ENCODE peak calls at places on chromosomes 16 and 17, in eight cellular contexts. One of them, this sample, is unnamed.

GRCh38 chr17:63774141-63774981 is at the start of gene DDX42:
- DNase-seq in mammary epithelial cell: no peak
- DNase-seq in fibroblast of mammary gland: peak
- DNase-seq in dorsolateral prefrontal cortex: peak
- DNase-seq in astrocyte of the cerebellum: peak
- DNase-seq in CD8-positive, alpha-beta T cell: no peak
- DNase-seq in AG10803: peak
- DNase-seq in adrenal gland: peak
- DNase-seq in this sample: no peak

GRCh38 chr17:9324864-9325263 is 250.8 kb downstream of the STX8 start:
- DNase-seq in mammary epithelial cell: peak
- DNase-seq in fibroblast of mammary gland: peak
- DNase-seq in dorsolateral prefrontal cortex: no peak
- DNase-seq in astrocyte of the cerebellum: no peak
- DNase-seq in CD8-positive, alpha-beta T cell: no peak
- DNase-seq in AG10803: peak
- DNase-seq in adrenal gland: no peak
- DNase-seq in this sample: no peak

GRCh38 chr17:67105213-67105612 is 60.9 kb downstream of the CACNG1 start:
- DNase-seq in mammary epithelial cell: peak
- DNase-seq in fibroblast of mammary gland: peak
- DNase-seq in dorsolateral prefrontal cortex: no peak
- DNase-seq in astrocyte of the cerebellum: no peak
- DNase-seq in CD8-positive, alpha-beta T cell: no peak
- DNase-seq in AG10803: peak
- DNase-seq in adrenal gland: no peak
- DNase-seq in this sample: no peak

GRCh38 chr16:25748099-25748654 is 56.4 kb downstream of the HS3ST4 start:
- DNase-seq in mammary epithelial cell: no peak
- DNase-seq in fibroblast of mammary gland: no peak
- DNase-seq in dorsolateral prefrontal cortex: no peak
- DNase-seq in astrocyte of the cerebellum: no peak
- DNase-seq in CD8-positive, alpha-beta T cell: no peak
- DNase-seq in AG10803: no peak
- DNase-seq in adrenal gland: no peak
- DNase-seq in this sample: no peak

GRCh38 chr17:50519141-50519834 is 11.0 kb downstream of the MYCBPAP start:
- DNase-seq in mammary epithelial cell: peak
- DNase-seq in fibroblast of mammary gland: peak
- DNase-seq in dorsolateral prefrontal cortex: no peak
- DNase-seq in astrocyte of the cerebellum: no peak
- DNase-seq in CD8-positive, alpha-beta T cell: no peak
- DNase-seq in AG10803: no peak
- DNase-seq in adrenal gland: no peak
- DNase-seq in this sample: no peak

GRCh38 chr16:88453621-88454314 is 688 bp downstream of the ZFPM1 start:
- DNase-seq in mammary epithelial cell: peak
- DNase-seq in fibroblast of mammary gland: no peak
- DNase-seq in dorsolateral prefrontal cortex: no peak
- DNase-seq in astrocyte of the cerebellum: no peak
- DNase-seq in CD8-positive, alpha-beta T cell: no peak
- DNase-seq in AG10803: no peak
- DNase-seq in adrenal gland: no peak
- DNase-seq in this sample: no peak

GRCh38 chr17:30225919-30226553 is 9.5 kb downstream of the SLC6A4 start:
- DNase-seq in mammary epithelial cell: no peak
- DNase-seq in fibroblast of mammary gland: no peak
- DNase-seq in dorsolateral prefrontal cortex: no peak
- DNase-seq in astrocyte of the cerebellum: no peak
- DNase-seq in CD8-positive, alpha-beta T cell: no peak
- DNase-seq in AG10803: no peak
- DNase-seq in adrenal gland: no peak
- DNase-seq in this sample: no peak

GRCh38 chr17:81419333-81419885 is 24.2 kb downstream of the BAHCC1 start:
- DNase-seq in mammary epithelial cell: peak
- DNase-seq in fibroblast of mammary gland: peak
- DNase-seq in dorsolateral prefrontal cortex: peak
- DNase-seq in astrocyte of the cerebellum: peak
- DNase-seq in CD8-positive, alpha-beta T cell: no peak
- DNase-seq in AG10803: peak
- DNase-seq in adrenal gland: peak
- DNase-seq in this sample: peak

GRCh38 chr16:23753908-23754593 is 775 bp upstream of the CHP2 start:
- DNase-seq in mammary epithelial cell: no peak
- DNase-seq in fibroblast of mammary gland: no peak
- DNase-seq in dorsolateral prefrontal cortex: no peak
- DNase-seq in astrocyte of the cerebellum: no peak
- DNase-seq in CD8-positive, alpha-beta T cell: no peak
- DNase-seq in AG10803: no peak
- DNase-seq in adrenal gland: no peak
- DNase-seq in this sample: no peak

GRCh38 chr17:323181-323580 is 29.4 kb downstream of the RPH3AL start:
- DNase-seq in mammary epithelial cell: no peak
- DNase-seq in fibroblast of mammary gland: no peak
- DNase-seq in dorsolateral prefrontal cortex: no peak
- DNase-seq in astrocyte of the cerebellum: no peak
- DNase-seq in CD8-positive, alpha-beta T cell: no peak
- DNase-seq in AG10803: no peak
- DNase-seq in adrenal gland: no peak
- DNase-seq in this sample: no peak

GRCh38 chr17:4607773-4608187 is 23.5 kb downstream of the SMTNL2 start:
- DNase-seq in mammary epithelial cell: no peak
- DNase-seq in fibroblast of mammary gland: peak
- DNase-seq in dorsolateral prefrontal cortex: no peak
- DNase-seq in astrocyte of the cerebellum: peak
- DNase-seq in CD8-positive, alpha-beta T cell: no peak
- DNase-seq in AG10803: peak
- DNase-seq in adrenal gland: peak
- DNase-seq in this sample: no peak

GRCh38 chr17:39134878-39135277 is 16.6 kb downstream of the PLXDC1 start:
- DNase-seq in mammary epithelial cell: peak
- DNase-seq in fibroblast of mammary gland: peak
- DNase-seq in dorsolateral prefrontal cortex: no peak
- DNase-seq in astrocyte of the cerebellum: no peak
- DNase-seq in CD8-positive, alpha-beta T cell: no peak
- DNase-seq in AG10803: peak
- DNase-seq in adrenal gland: no peak
- DNase-seq in this sample: no peak

GRCh38 chr17:76088868-76089576 is 10.0 kb downstream of the ZACN start:
- DNase-seq in mammary epithelial cell: no peak
- DNase-seq in fibroblast of mammary gland: no peak
- DNase-seq in dorsolateral prefrontal cortex: no peak
- DNase-seq in astrocyte of the cerebellum: no peak
- DNase-seq in CD8-positive, alpha-beta T cell: no peak
- DNase-seq in AG10803: no peak
- DNase-seq in adrenal gland: no peak
- DNase-seq in this sample: no peak

DNA sequence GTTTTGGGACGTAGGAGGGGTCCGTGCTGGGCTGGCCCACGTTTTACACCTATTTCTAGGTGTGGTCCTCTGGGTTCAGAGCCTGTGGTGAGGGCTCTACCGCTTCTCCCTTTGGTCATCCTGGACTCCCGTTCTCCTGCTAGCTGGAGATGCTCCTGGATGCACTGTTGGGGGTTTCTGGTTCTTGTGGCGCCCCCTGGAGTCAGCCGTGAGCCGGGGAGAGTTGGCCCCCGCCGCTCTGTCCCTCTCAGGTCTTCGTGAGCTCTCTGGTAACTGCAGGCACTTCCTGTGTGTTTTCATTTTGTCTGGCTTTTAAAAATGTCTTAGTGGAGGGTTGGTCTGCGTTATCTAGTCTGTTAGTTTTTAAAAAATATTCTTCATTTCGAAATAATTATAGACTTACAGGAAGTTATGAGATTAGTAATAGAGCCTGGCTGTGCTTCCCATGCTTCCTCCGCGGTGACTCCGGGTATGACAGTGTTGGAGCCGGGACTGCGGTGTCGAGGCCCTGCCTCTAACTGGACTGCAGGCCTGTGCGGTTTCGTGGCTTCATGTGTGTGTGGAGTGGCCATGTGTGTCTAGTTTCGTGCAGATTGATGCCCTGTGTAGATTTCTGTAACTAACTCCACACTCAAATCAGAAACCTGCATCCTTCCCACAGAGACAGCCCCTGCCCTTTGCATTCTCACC is 78.0 kb upstream of the ZNF750 start:
- DNase-seq in mammary epithelial cell: no peak
- DNase-seq in fibroblast of mammary gland: no peak
- DNase-seq in dorsolateral prefrontal cortex: no peak
- DNase-seq in astrocyte of the cerebellum: no peak
- DNase-seq in CD8-positive, alpha-beta T cell: peak
- DNase-seq in AG10803: peak
- DNase-seq in adrenal gland: peak
- DNase-seq in this sample: no peak
- TF ChIP-seq CTCF in mammary epithelial cell: no peak
- TF ChIP-seq CTCF in fibroblast of mammary gland: peak
- TF ChIP-seq CTCF in dorsolateral prefrontal cortex: peak
- TF ChIP-seq CTCF in astrocyte of the cerebellum: peak
- TF ChIP-seq CTCF in CD8-positive, alpha-beta T cell: peak
- TF ChIP-seq CTCF in AG10803: peak
- TF ChIP-seq CTCF in adrenal gland: peak
- TF ChIP-seq CTCF in this sample: peak

GRCh38 chr16:84508502-84508901 is 4.0 kb upstream of the MEAK7 start:
- DNase-seq in mammary epithelial cell: no peak
- DNase-seq in fibroblast of mammary gland: no peak
- DNase-seq in dorsolateral prefrontal cortex: no peak
- DNase-seq in astrocyte of the cerebellum: no peak
- DNase-seq in CD8-positive, alpha-beta T cell: peak
- DNase-seq in AG10803: no peak
- DNase-seq in adrenal gland: no peak
- DNase-seq in this sample: no peak
- H3K4me3 ChIP-seq in mammary epithelial cell: no peak
- H3K4me3 ChIP-seq in fibroblast of mammary gland: no peak
- H3K4me3 ChIP-seq in dorsolateral prefrontal cortex: no peak
- H3K4me3 ChIP-seq in astrocyte of the cerebellum: no peak
- H3K4me3 ChIP-seq in CD8-positive, alpha-beta T cell: no peak
- H3K4me3 ChIP-seq in AG10803: no peak
- H3K4me3 ChIP-seq in adrenal gland: no peak
- H3K4me3 ChIP-seq in this sample: no peak

DNA sequence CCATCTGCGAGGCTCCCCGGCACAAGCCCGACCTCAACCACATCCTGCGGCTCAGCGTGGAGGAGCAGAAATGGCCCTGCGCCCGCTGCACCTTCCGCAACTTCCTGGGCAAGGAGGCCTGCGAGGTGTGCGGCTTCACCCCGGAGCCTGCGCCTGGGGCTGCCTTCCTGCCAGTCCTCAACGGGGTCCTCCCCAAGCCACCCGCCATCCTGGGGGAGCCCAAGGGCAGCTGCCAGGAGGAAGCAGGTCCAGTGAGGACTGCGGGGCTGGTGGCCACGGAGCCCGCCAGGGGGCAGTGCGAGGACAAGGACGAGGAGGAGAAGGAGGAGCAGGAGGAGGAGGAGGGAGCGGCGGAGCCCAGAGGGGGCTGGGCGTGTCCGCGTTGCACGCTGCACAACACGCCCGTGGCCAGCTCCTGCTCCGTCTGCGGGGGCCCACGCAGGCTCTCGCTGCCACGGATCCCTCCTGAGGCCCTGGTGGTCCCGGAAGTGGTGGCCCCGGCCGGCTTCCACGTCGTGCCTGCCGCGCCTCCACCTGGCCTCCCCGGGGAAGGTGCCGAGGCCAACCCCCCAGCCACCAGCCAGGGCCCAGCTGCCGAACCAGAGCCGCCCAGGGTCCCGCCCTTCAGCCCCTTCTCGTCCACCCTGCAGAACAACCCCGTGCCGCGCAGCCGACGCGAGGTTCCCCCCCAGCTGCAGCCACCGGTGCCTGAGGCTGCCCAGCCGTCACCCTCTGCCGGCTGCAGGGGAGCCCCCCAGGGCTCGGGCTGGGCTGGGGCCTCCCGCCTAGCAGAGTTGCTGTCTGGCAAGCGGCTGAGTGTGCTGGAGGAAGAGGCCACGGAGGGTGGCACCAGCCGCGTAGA is 13.1 kb upstream of the PRR35 start:
- DNase-seq in mammary epithelial cell: peak
- DNase-seq in fibroblast of mammary gland: peak
- DNase-seq in dorsolateral prefrontal cortex: peak
- DNase-seq in astrocyte of the cerebellum: no peak
- DNase-seq in CD8-positive, alpha-beta T cell: peak
- DNase-seq in AG10803: peak
- DNase-seq in adrenal gland: peak
- DNase-seq in this sample: no peak
- TF ChIP-seq CTCF in mammary epithelial cell: peak
- TF ChIP-seq CTCF in fibroblast of mammary gland: peak
- TF ChIP-seq CTCF in dorsolateral prefrontal cortex: peak
- TF ChIP-seq CTCF in astrocyte of the cerebellum: peak
- TF ChIP-seq CTCF in CD8-positive, alpha-beta T cell: no peak
- TF ChIP-seq CTCF in AG10803: peak
- TF ChIP-seq CTCF in adrenal gland: peak
- TF ChIP-seq CTCF in this sample: peak

DNA sequence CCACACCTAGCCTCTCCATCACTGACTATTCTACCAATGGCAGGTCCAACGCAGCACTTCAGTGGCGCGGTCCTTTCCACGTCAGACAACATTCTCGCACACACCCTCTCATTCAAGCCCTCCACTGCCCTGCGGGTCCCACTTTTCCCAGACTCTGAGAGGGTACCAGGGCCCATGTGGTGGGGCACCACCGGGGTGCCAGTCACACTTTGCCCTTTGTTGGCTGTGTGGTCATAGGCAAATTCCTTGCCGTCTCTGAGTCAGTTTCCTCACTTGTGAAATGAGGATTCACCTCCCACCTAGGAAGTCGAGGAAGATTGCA is 1.1 kb downstream of the PLCD3 start:
- DNase-seq in mammary epithelial cell: no peak
- DNase-seq in fibroblast of mammary gland: no peak
- DNase-seq in dorsolateral prefrontal cortex: no peak
- DNase-seq in astrocyte of the cerebellum: no peak
- DNase-seq in CD8-positive, alpha-beta T cell: no peak
- DNase-seq in AG10803: no peak
- DNase-seq in adrenal gland: no peak
- DNase-seq in this sample: no peak
- H3K4me3 ChIP-seq in mammary epithelial cell: peak
- H3K4me3 ChIP-seq in fibroblast of mammary gland: peak
- H3K4me3 ChIP-seq in dorsolateral prefrontal cortex: peak
- H3K4me3 ChIP-seq in astrocyte of the cerebellum: peak
- H3K4me3 ChIP-seq in CD8-positive, alpha-beta T cell: no peak
- H3K4me3 ChIP-seq in AG10803: peak
- H3K4me3 ChIP-seq in adrenal gland: no peak
- H3K4me3 ChIP-seq in this sample: peak

This sample was measured in AG04449.